ENCODE peak calls at places on chromosomes 4 and X, in nine cellular contexts. H is AG20443; S is HTR-8/SVneo; D is psoas muscle; F is amniotic stem cell; A is activated T-cell treated with anti-CD3 and anti-CD28 coated beads, Interleukin-2, amount 50 U/mL, for 24 hours; B is H54; J is nephron progenitor cell; O is mucosa of gallbladder. I is an unnamed sample.
A peak's percentile ranks its signal among the peaks of the same experiment; 100 is the strongest.

GRCh38 chr4:5198586-5198985 is 147.3 kb downstream of the STK32B start:
- DNase-seq in H (no peak), S (no peak), D (no peak), F (no peak), A (no peak), B (no peak), J (no peak), O (no peak), I (no peak)

GRCh38 chr4:101346312-101346561 is 1.1 kb downstream of the PPP3CA start:
- DNase-seq in H (no peak), S (no peak), D (no peak), F (no peak), A (no peak), B (no peak), J (no peak), O (no peak), I (peak; percentile 71)

GRCh38 chr4:3085948-3086670 is 11.6 kb downstream of the HTT start:
- DNase-seq in H (no peak), S (no peak), D (no peak), F (no peak), A (no peak), B (no peak), J (no peak), O (no peak), I (no peak)

GRCh38 chrX:153922932-153923857 is 2.9 kb downstream of the ARHGAP4 start:
- DNase-seq in H (peak; percentile 69), S (peak; percentile 57), D (peak; percentile 91), F (peak; percentile 10), A (no peak), B (peak; percentile 75), J (no peak), O (peak; percentile 66), I (peak; percentile 97)

GRCh38 chr4:38131371-38132139 is 171.4 kb downstream of the PTTG2 start:
- DNase-seq in H (no peak), S (no peak), D (no peak), F (no peak), A (peak; percentile 85), B (no peak), J (no peak), O (no peak), I (no peak)

GRCh38 chr4:157223446-157223845 is 2.9 kb downstream of the GRIA2 start:
- DNase-seq in H (no peak), S (no peak), D (no peak), F (no peak), A (no peak), B (no peak), J (no peak), O (no peak), I (peak; percentile 59)

GRCh38 chr4:96472103-96472867 is 632.4 kb downstream of the PDHA2 start:
- DNase-seq in H (no peak), S (no peak), D (no peak), F (no peak), A (no peak), B (no peak), J (no peak), O (no peak), I (no peak)

GRCh38 chr4:25379591-25379990 is 2.5 kb downstream of the ANAPC4 start:
- DNase-seq in H (no peak), S (no peak), D (no peak), F (no peak), A (no peak), B (no peak), J (no peak), O (no peak), I (no peak)

GRCh38 chr4:78720994-78721677 is 55.0 kb upstream of the BMP2K start:
- DNase-seq in H (no peak), S (no peak), D (no peak), F (no peak), A (peak; percentile 38), B (no peak), J (no peak), O (peak; percentile 16), I (no peak)

GRCh38 chrX:134006484-134007161 is 21.2 kb upstream of the GPC3 start:
- DNase-seq in H (no peak), S (no peak), D (no peak), F (no peak), A (no peak), B (no peak), J (no peak), O (no peak), I (no peak)

GRCh38 chrX:44507292-44507691 is 35.4 kb downstream of the FUNDC1 start:
- DNase-seq in H (no peak), S (no peak), D (no peak), F (no peak), A (no peak), B (no peak), J (no peak), O (no peak), I (no peak)

GRCh38 chrX:2673611-2674010 is 17.5 kb upstream of the CD99 start:
- DNase-seq in H (no peak), S (no peak), D (no peak), F (no peak), A (no peak), B (no peak), J (no peak), O (no peak), I (no peak)

GRCh38 chrX:108122748-108123147 is 31.2 kb downstream of the ATG4A start:
- DNase-seq in H (peak; percentile 20), S (no peak), D (no peak), F (no peak), A (no peak), B (no peak), J (no peak), O (no peak), I (no peak)

GRCh38 chr4:85557016-85557901 is 82.3 kb downstream of the ARHGAP24 start:
- DNase-seq in H (no peak), S (no peak), D (no peak), F (no peak), A (no peak), B (no peak), J (no peak), O (no peak), I (no peak)

GRCh38 chr4:4387531-4388311 is 819 bp downstream of the NSG1 start:
- DNase-seq in H (no peak), S (no peak), D (peak; percentile 34), F (no peak), A (peak; percentile 34), B (no peak), J (peak; percentile 39), O (no peak), I (peak; percentile 87)

GRCh38 chr4:41887821-41888699 is 47.2 kb upstream of the TMEM33 start:
- DNase-seq in H (no peak), S (peak; percentile 11), D (peak; percentile 46), F (peak; percentile 19), A (no peak), B (no peak), J (peak; percentile 58), O (peak; percentile 43), I (peak; percentile 61)

GRCh38 chr4:80012291-80012690 is 60.7 kb downstream of the ANTXR2 start:
- DNase-seq in H (no peak), S (no peak), D (no peak), F (no peak), A (no peak), B (no peak), J (no peak), O (no peak), I (no peak)

GRCh38 chr4:24363751-24364150 is 220.6 kb downstream of the DHX15 start:
- DNase-seq in H (no peak), S (no peak), D (no peak), F (no peak), A (no peak), B (no peak), J (no peak), O (no peak), I (no peak)

GRCh38 chr4:74631338-74631737 is 163.0 kb downstream of the BTC start:
- DNase-seq in H (no peak), S (no peak), D (no peak), F (no peak), A (no peak), B (no peak), J (no peak), O (no peak), I (no peak)